ENCODE peak calls at places on chromosome 9, in five cellular contexts. U is fibroblast of lung, P is suprapubic skin, H is SJSA1, G is neural progenitor cell. B is an unnamed sample.
A peak's percentile ranks its signal among the peaks of the same experiment; 100 is the strongest.

GRCh38 chr9:81801190-81801589 is 111.8 kb upstream of the TLE1 start:
- DNase-seq in U (no peak), G (no peak), P (no peak), H (no peak), B (no peak)

GRCh38 chr9:88738708-88739107 is 203.7 kb downstream of the NXNL2 start:
- DNase-seq in U (peak; percentile 63), P (no peak), H (no peak), G (no peak), B (no peak)

GRCh38 chr9:36818965-36819870 is 214.8 kb downstream of the PAX5 start:
- DNase-seq in G (peak; percentile 69), P (no peak), U (no peak), H (no peak), B (no peak)

GRCh38 chr9:69221036-69221435 is 47.0 kb downstream of the TJP2 start:
- DNase-seq in G (no peak), U (no peak), H (no peak), P (no peak), B (no peak)

GRCh38 chr9:103242025-103242424 is 246.9 kb downstream of the CYLC2 start:
- DNase-seq in P (no peak), H (no peak), U (no peak), G (peak; percentile 1), B (no peak)

GRCh38 chr9:125444166-125444565 is 182.5 kb downstream of the GAPVD1 start:
- DNase-seq in U (no peak), H (no peak), G (no peak), P (no peak), B (no peak)

GRCh38 chr9:83623634-83623991 is 670 bp downstream of the IDNK start:
- DNase-seq in P (no peak), H (no peak), G (no peak), U (no peak), B (no peak)

GRCh38 chr9:114930063-114930812 is at the start of gene TNFSF8:
- DNase-seq in U (no peak), G (no peak), H (no peak), P (no peak), B (peak; percentile 60)

GRCh38 chr9:11319477-11320060 is 706.8 kb upstream of the PTPRD start:
- DNase-seq in P (no peak), H (no peak), U (no peak), G (peak; percentile 60), B (no peak)

GRCh38 chr9:89991204-89991790 is 386.5 kb downstream of the GADD45G start:
- DNase-seq in U (no peak), G (no peak), P (no peak), H (no peak), B (no peak)

DNA sequence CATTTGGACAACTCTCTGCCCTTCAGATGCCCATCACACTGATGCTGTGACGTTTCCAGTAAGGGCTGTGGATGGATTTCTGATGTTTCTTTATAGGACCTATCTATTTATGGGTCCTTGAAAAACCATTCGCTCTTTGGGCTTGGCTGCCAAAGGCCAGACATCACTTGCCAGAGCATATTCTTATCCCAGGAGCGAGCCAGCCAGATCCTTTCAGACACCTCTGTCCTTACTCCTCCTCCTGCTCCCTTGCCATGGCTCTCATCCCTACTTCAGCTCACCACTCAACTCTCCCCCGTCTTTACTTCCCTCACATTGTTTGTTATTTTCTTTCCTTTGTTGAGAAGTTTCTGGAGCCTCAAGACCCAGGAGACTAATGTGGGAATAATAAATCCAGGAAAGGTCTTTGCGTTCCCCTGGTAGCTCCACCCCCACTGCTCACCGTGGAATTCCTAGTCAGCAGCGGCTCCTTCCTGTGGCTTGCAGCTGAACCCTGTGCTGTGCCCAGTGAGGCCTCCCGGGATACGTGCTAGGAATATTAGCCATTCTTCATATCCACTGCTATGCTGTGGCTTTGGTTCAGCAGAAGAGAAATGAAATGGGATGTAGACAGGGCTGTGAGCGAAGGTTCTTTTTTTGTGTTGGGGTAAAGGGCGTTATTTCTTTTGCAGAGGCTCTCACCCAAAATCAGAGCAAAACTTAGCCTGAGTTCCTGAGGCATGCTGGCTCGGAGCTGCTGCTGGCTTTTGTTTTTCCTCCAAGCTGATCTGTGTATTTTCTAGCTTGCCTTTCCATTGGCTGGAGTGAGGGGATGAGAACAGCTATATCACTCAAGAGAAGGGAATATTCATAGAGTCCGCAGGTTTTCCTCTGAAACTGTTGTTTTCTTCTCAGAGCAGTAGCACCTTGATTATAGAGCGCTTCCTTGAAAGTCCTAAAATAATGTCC is 171.1 kb downstream of the SAXO1 start:
- DNase-seq in G (peak; percentile 36), U (peak; percentile 51), P (no peak), H (no peak), B (no peak)
- H3K4me1 ChIP-seq in G (peaks cover 6% of the 10 kb centered on the region), U (peaks cover 2% of the 10 kb centered on the region), P (peaks cover 6% of the 10 kb centered on the region), H (no peaks in the 10 kb centered on the region), B (no peaks in the 10 kb centered on the region)

GRCh38 chr9:128469070-128469469 is 13.3 kb downstream of the ODF2 start:
- DNase-seq in U (no peak), H (no peak), G (no peak), P (no peak), B (no peak)
- H3K4me1 ChIP-seq in U (no peaks in the 10 kb centered on the region), H (no peaks in the 10 kb centered on the region), G (no peaks in the 10 kb centered on the region), P (peaks cover 5% of the 10 kb centered on the region), B (no peaks in the 10 kb centered on the region)

GRCh38 chr9:134730011-134730760 is 88.6 kb downstream of the COL5A1 start:
- DNase-seq in H (no peak), U (peak; percentile 16), P (no peak), G (no peak), B (no peak)

GRCh38 chr9:134732392-134733110 is 90.9 kb downstream of the COL5A1 start:
- DNase-seq in H (no peak), G (no peak), P (no peak), U (peak; percentile 34), B (no peak)

GRCh38 chr9:134728801-134729495 is 87.3 kb downstream of the COL5A1 start:
- DNase-seq in P (no peak), U (no peak), G (no peak), H (no peak), B (no peak)

GRCh38 chr9:134731497-134732391 is 90.1 kb downstream of the COL5A1 start:
- DNase-seq in G (no peak), H (no peak), U (no peak), P (no peak), B (no peak)

GRCh38 chr9:134730761-134731496 is 89.3 kb downstream of the COL5A1 start:
- DNase-seq in H (no peak), U (no peak), P (no peak), G (no peak), B (no peak)
- H3K4me1 ChIP-seq in H (peaks cover 28% of the 10 kb centered on the region), U (peaks cover 20% of the 10 kb centered on the region), P (peaks cover 19% of the 10 kb centered on the region), G (no peaks in the 10 kb centered on the region), B (peaks cover 11% of the 10 kb centered on the region)

GRCh38 chr9:98226516-98226915 is 28.9 kb downstream of the TBC1D2 start:
- DNase-seq in P (no peak), H (no peak), G (no peak), U (peak; percentile 65), B (no peak)
- H3K4me1 ChIP-seq in P (peaks cover 13% of the 10 kb centered on the region), H (peaks cover 42% of the 10 kb centered on the region), G (no peaks in the 10 kb centered on the region), U (peaks cover 28% of the 10 kb centered on the region), B (peaks cover 23% of the 10 kb centered on the region)

DNA sequence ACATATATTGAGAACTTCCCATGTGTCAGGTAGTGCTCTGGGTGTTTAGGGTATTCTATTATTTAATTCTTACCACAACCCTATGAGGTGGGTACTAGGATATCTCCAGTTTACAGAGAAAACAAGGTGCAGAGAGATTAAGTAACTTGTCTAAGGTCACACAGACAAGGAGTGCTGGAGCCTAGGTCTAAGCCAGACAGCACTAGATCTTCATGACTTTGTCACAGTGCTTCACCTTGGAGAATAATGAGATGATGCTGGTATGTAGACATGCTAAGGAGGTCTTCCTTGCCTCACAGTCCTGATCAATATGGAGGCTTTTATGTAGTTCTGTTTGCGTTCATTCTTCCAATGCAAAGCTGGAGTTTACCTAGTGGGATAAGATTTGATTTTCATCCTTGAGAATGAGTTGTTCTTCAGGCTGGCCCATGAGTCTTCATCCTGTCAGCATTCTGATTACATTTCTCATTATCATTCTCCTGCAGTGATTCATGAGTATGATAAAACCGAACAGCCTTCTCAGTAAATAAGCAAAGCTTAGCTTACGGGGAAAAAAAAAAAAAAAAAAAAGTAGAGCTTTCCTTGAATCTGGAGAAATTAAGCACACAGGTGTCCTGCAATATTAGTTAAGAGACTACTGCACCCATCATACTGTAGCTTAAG is 176.3 kb downstream of the C9orf152 start:
- DNase-seq in G (no peak), P (no peak), U (peak; percentile 58), H (no peak), B (no peak)
- H3K4me1 ChIP-seq in G (peaks cover 32% of the 10 kb centered on the region), P (peaks cover 17% of the 10 kb centered on the region), U (peaks cover 51% of the 10 kb centered on the region), H (peaks cover 87% of the 10 kb centered on the region), B (peaks cover 24% of the 10 kb centered on the region)

DNA sequence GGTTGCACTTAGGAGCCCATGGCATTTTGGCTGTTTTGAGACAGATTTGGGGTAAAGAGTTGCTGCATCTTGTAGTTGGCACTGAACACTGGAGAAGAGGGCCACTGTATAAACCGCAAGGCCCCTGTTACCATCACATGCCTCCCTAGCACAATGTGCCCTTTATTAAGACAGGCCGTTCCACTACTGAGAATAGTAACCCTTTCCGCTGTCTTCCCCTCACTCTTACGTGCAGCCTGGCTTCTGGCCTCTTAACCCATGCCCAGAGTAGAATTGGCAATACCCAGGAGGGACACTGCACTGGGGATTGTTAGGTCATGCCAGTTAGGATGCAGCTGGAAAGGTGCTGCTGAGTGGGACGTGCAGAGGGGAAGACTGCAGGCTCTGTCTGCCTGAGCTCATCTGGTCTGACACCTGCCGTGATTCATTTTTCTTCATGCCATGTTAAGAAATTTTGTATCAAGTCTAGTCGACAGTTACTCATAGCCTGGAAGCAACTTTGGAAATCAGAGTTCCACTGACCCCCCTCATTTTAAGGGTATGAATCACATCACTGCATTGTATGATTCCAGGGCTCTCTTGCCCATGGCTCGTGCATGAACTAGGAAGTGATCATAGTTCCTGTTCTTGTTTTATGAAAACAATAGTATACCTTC is 146.9 kb upstream of the DMRT1 start:
- DNase-seq in P (no peak), G (no peak), U (peak; percentile 70), H (peak; percentile 55), B (no peak)
- H3K4me1 ChIP-seq in P (peaks cover 76% of the 10 kb centered on the region), G (peaks cover 31% of the 10 kb centered on the region), U (peaks cover 38% of the 10 kb centered on the region), H (peaks cover 63% of the 10 kb centered on the region), B (peaks cover 32% of the 10 kb centered on the region)

GRCh38 chr9:95032580-95033298 is 284.8 kb downstream of the FANCC start:
- DNase-seq in P (no peak), H (no peak), U (no peak), G (no peak), B (no peak)
- H3K4me1 ChIP-seq in P (peaks cover 77% of the 10 kb centered on the region), H (peaks cover 20% of the 10 kb centered on the region), U (peaks cover 10% of the 10 kb centered on the region), G (peaks cover 15% of the 10 kb centered on the region), B (peaks cover 76% of the 10 kb centered on the region)

DNA sequence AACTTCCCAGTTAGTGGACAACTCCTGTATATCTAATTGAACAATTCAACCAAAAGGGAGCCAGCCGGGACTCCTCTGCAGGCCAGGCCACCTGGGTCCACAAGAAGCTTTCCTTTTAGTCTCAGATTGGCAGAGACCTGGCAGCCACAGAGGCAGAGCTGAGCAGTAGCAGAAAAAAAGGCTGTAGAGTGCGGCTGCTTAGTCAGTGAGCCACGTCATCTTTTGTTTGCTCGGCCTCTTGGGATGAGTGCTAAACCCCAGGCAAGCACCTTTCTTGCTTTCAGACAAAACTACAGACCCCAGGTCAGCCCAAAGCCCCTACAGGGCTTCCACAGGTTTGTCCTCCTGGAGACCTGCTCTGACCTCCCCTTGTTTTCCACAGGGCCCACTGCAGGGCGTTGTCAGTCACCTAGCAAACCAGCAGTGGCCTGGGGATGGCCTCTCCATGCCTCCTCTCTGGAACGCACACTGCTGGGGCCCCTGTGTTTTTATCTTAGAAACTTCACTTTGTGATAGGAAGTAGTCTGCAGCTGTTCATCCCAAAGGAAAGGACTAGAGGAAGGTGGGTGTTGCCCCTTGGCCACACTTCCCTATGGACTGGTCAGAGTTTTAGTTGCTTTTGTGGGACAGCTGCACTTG is 49.9 kb downstream of the SHB start:
- DNase-seq in G (peak; percentile 78), P (no peak), U (peak; percentile 78), H (peak; percentile 56), B (peak; percentile 64)
- H3K4me1 ChIP-seq in G (peaks cover 79% of the 10 kb centered on the region), P (peaks cover 64% of the 10 kb centered on the region), U (peaks cover 30% of the 10 kb centered on the region), H (peaks cover 64% of the 10 kb centered on the region), B (peaks cover 80% of the 10 kb centered on the region)

B was measured in lower lobe of right lung.